ENCODE peak calls at places on chromosome 1, in ten cellular contexts. G is KG1; O is lower lobe of right lung; T is caudate nucleus; H is activated T-helper 1 cell treated with anti-CD3 and anti-CD28 coated beads, Interleukin-12 subunit alpha, Interleukin-12 subunit beta, Interleukin-2, Interleukin-4 antibody, amounts not matched to agents 30 ng/mL and 10 ng/mL and 1 ng/mL, durations not matched to agents 14 hours and 24 hours and 36 hours; Z is astrocyte of the spinal cord; W is NB4; F is stimulated activated CD8-positive, alpha-beta memory T cell treated with anti-CD3 and anti-CD28 coated beads, Interleukin-4, amount 100 ng/mL, for 24 hours; K is EL; R is HFFc6. C is an unnamed sample.

GRCh38 chr1:98099501-98099900 is 178.7 kb upstream of the DPYD start:
- DNase-seq in G (no peak), O (no peak), T (no peak), H (no peak), Z (no peak), W (no peak), F (no peak), K (no peak), R (peak; percentile 35), C (no peak)

GRCh38 chr1:89451011-89451410 is 73.6 kb upstream of the LRRC8B start:
- DNase-seq in G (no peak), O (no peak), T (no peak), H (peak; percentile 25), Z (peak; percentile 24), W (no peak), F (no peak), K (peak; percentile 15), R (peak; percentile 33), C (no peak)

GRCh38 chr1:230509281-230509977 is 83.3 kb upstream of the PGBD5 start:
- DNase-seq in G (no peak), O (no peak), T (no peak), H (no peak), Z (peak; percentile 85), W (peak; percentile 68), F (no peak), K (peak; percentile 85), R (peak; percentile 6), C (no peak)

GRCh38 chr1:53585565-53585964 is 126.4 kb downstream of the DMRTB1 start:
- DNase-seq in G (no peak), O (no peak), T (no peak), H (no peak), Z (no peak), W (no peak), F (no peak), K (no peak), R (no peak), C (no peak)

GRCh38 chr1:53583021-53583902 is 124.1 kb downstream of the DMRTB1 start:
- DNase-seq in G (no peak), O (no peak), T (no peak), H (no peak), Z (no peak), W (no peak), F (no peak), K (no peak), R (peak; percentile 53), C (no peak)

GRCh38 chr1:21237386-21238088 is 52.7 kb downstream of the ECE1 start:
- DNase-seq in G (no peak), O (no peak), T (no peak), H (no peak), Z (no peak), W (no peak), F (no peak), K (no peak), R (no peak), C (no peak)

GRCh38 chr1:100542264-100542663 is 4.3 kb downstream of the GPR88 start:
- DNase-seq in G (no peak), O (no peak), T (no peak), H (no peak), Z (no peak), W (no peak), F (no peak), K (no peak), R (no peak), C (no peak)

GRCh38 chr1:37257646-37258045 is 216.7 kb upstream of the ZC3H12A start:
- DNase-seq in G (no peak), O (no peak), T (no peak), H (no peak), Z (no peak), W (no peak), F (no peak), K (no peak), R (no peak), C (no peak)

GRCh38 chr1:180027949-180028445 is 73.4 kb downstream of the CEP350 start:
- DNase-seq in G (no peak), O (no peak), T (no peak), H (no peak), Z (peak; percentile 45), W (no peak), F (no peak), K (peak; percentile 84), R (peak; percentile 62), C (no peak)

GRCh38 chr1:234875953-234876814 is 252.5 kb downstream of the TOMM20 start:
- DNase-seq in G (peak; percentile 81), O (peak; percentile 59), T (no peak), H (no peak), Z (no peak), W (peak; percentile 97), F (no peak), K (no peak), R (no peak), C (no peak)

GRCh38 chr1:93768380-93768863 is 86.8 kb upstream of the BCAR3 start:
- DNase-seq in G (no peak), O (no peak), T (no peak), H (no peak), Z (no peak), W (peak; percentile 8), F (no peak), K (no peak), R (no peak), C (no peak)

GRCh38 chr1:116286541-116286971 is 86.5 kb upstream of the ATP1A1 start:
- DNase-seq in G (no peak), O (no peak), T (no peak), H (no peak), Z (peak; percentile 23), W (no peak), F (no peak), K (peak; percentile 89), R (peak; percentile 10), C (no peak)

GRCh38 chr1:19918057-19918456 is 5.4 kb downstream of the PLA2G2E start:
- DNase-seq in G (peak; percentile 21), O (peak; percentile 76), T (no peak), H (peak; percentile 57), Z (peak; percentile 78), W (peak; percentile 79), F (peak; percentile 70), K (peak; percentile 76), R (peak; percentile 58), C (peak; percentile 84)

GRCh38 chr1:183822081-183822611 is 17.2 kb downstream of the RGL1 start:
- DNase-seq in G (no peak), O (no peak), T (no peak), H (no peak), Z (no peak), W (no peak), F (no peak), K (peak; percentile 71), R (peak; percentile 65), C (no peak)

GRCh38 chr1:99407018-99407417 is 142.7 kb downstream of the PLPPR4 start:
- DNase-seq in G (no peak), O (no peak), T (no peak), H (no peak), Z (no peak), W (no peak), F (no peak), K (peak; percentile 2), R (no peak), C (no peak)

GRCh38 chr1:78004719-78005346 is at the start of gene DNAJB4:
- DNase-seq in G (peak; percentile 91), O (no peak), T (peak; percentile 49), H (peak; percentile 69), Z (peak; percentile 98), W (peak; percentile 95), F (no peak), K (peak; percentile 97), R (peak; percentile 98), C (peak; percentile 50)

GRCh38 chr1:112955678-112956502 is at the start of gene SLC16A1:
- DNase-seq in G (peak; percentile 75), O (peak; percentile 90), T (peak; percentile 85), H (peak; percentile 90), Z (peak; percentile 95), W (peak; percentile 95), F (peak; percentile 88), K (peak; percentile 95), R (peak; percentile 92), C (peak; percentile 96)

GRCh38 chr1:15027515-15027948 is 126.0 kb upstream of the TMEM51 start:
- DNase-seq in G (no peak), O (peak; percentile 70), T (no peak), H (no peak), Z (peak; percentile 69), W (peak; percentile 41), F (peak; percentile 8), K (peak; percentile 68), R (peak; percentile 51), C (peak; percentile 89)

GRCh38 chr1:156624814-156625435 is 5.7 kb downstream of the HAPLN2 start:
- DNase-seq in G (no peak), O (no peak), T (no peak), H (no peak), Z (no peak), W (no peak), F (no peak), K (no peak), R (no peak), C (peak; percentile 23)